ENCODE peak calls at places on chromosomes 5 and 9, in seven cellular contexts. One of them, this sample, is unnamed.
A peak's percentile ranks its signal among the peaks of the same experiment; 100 is the strongest.

GRCh38 chr5:78647838-78648358 is 674 bp downstream of the LHFPL2 start:
- DNase-seq in Peyer's patch: peak; percentile 19
- DNase-seq in lower lobe of right lung: peak; percentile 65
- DNase-seq in BE2C: peak; percentile 77
- DNase-seq in fibroblast of the aortic adventitia: peak; percentile 57
- DNase-seq in hepatocyte: peak; percentile 78
- DNase-seq in small intestine: peak; percentile 52
- DNase-seq in this sample: peak; percentile 57

GRCh38 chr5:78182838-78183237 is 111.7 kb downstream of the AP3B1 start:
- DNase-seq in BE2C: no peak
- DNase-seq in fibroblast of the aortic adventitia: no peak
- DNase-seq in hepatocyte: peak; percentile 4
- DNase-seq in Peyer's patch: no peak
- DNase-seq in small intestine: peak; percentile 26
- DNase-seq in lower lobe of right lung: no peak
- DNase-seq in this sample: no peak

GRCh38 chr5:132473019-132473531 is 17.5 kb downstream of the IRF1 start:
- DNase-seq in lower lobe of right lung: no peak
- DNase-seq in hepatocyte: no peak
- DNase-seq in Peyer's patch: peak; percentile 88
- DNase-seq in fibroblast of the aortic adventitia: no peak
- DNase-seq in small intestine: peak; percentile 63
- DNase-seq in BE2C: no peak
- DNase-seq in this sample: no peak

GRCh38 chr5:1754531-1755220 is 45.0 kb downstream of the MRPL36 start:
- DNase-seq in hepatocyte: no peak
- DNase-seq in fibroblast of the aortic adventitia: no peak
- DNase-seq in lower lobe of right lung: peak; percentile 30
- DNase-seq in BE2C: no peak
- DNase-seq in small intestine: no peak
- DNase-seq in Peyer's patch: no peak
- DNase-seq in this sample: no peak

GRCh38 chr5:147439253-147439652 is 70.6 kb downstream of the DPYSL3 start:
- DNase-seq in Peyer's patch: no peak
- DNase-seq in fibroblast of the aortic adventitia: no peak
- DNase-seq in hepatocyte: no peak
- DNase-seq in BE2C: no peak
- DNase-seq in small intestine: no peak
- DNase-seq in lower lobe of right lung: no peak
- DNase-seq in this sample: peak; percentile 50

GRCh38 chr5:175248416-175248905 is 195.5 kb downstream of the DRD1 start:
- DNase-seq in BE2C: no peak
- DNase-seq in hepatocyte: no peak
- DNase-seq in lower lobe of right lung: no peak
- DNase-seq in Peyer's patch: no peak
- DNase-seq in small intestine: no peak
- DNase-seq in fibroblast of the aortic adventitia: no peak
- DNase-seq in this sample: no peak

GRCh38 chr5:139644646-139645494 is 3.3 kb upstream of the CXXC5 start:
- DNase-seq in hepatocyte: no peak
- DNase-seq in small intestine: no peak
- DNase-seq in fibroblast of the aortic adventitia: no peak
- DNase-seq in lower lobe of right lung: no peak
- DNase-seq in BE2C: no peak
- DNase-seq in Peyer's patch: peak; percentile 15
- DNase-seq in this sample: no peak

GRCh38 chr5:178808886-178809285 is 50.9 kb upstream of the ZNF354B start:
- DNase-seq in lower lobe of right lung: no peak
- DNase-seq in Peyer's patch: no peak
- DNase-seq in hepatocyte: no peak
- DNase-seq in BE2C: no peak
- DNase-seq in fibroblast of the aortic adventitia: no peak
- DNase-seq in small intestine: no peak
- DNase-seq in this sample: no peak

GRCh38 chr9:124776952-124777645 is at the start of gene OLFML2A:
- DNase-seq in lower lobe of right lung: no peak
- DNase-seq in fibroblast of the aortic adventitia: no peak
- DNase-seq in Peyer's patch: no peak
- DNase-seq in hepatocyte: peak; percentile 63
- DNase-seq in BE2C: peak; percentile 42
- DNase-seq in small intestine: no peak
- DNase-seq in this sample: peak; percentile 37

GRCh38 chr5:10572451-10572850 is 8.6 kb downstream of the ANKRD33B start:
- DNase-seq in fibroblast of the aortic adventitia: no peak
- DNase-seq in hepatocyte: no peak
- DNase-seq in Peyer's patch: no peak
- DNase-seq in lower lobe of right lung: no peak
- DNase-seq in BE2C: no peak
- DNase-seq in small intestine: no peak
- DNase-seq in this sample: no peak

GRCh38 chr5:116487045-116487444 is 87.6 kb downstream of the SEMA6A start:
- DNase-seq in Peyer's patch: no peak
- DNase-seq in lower lobe of right lung: no peak
- DNase-seq in BE2C: no peak
- DNase-seq in hepatocyte: no peak
- DNase-seq in fibroblast of the aortic adventitia: no peak
- DNase-seq in small intestine: peak; percentile 43
- DNase-seq in this sample: no peak

GRCh38 chr5:83022334-83022733 is 54.9 kb downstream of the TMEM167A start:
- DNase-seq in small intestine: no peak
- DNase-seq in BE2C: no peak
- DNase-seq in lower lobe of right lung: no peak
- DNase-seq in hepatocyte: no peak
- DNase-seq in Peyer's patch: no peak
- DNase-seq in fibroblast of the aortic adventitia: no peak
- DNase-seq in this sample: no peak
- H3K4me3 ChIP-seq in small intestine: no peak overlapping the region
- H3K4me3 ChIP-seq in BE2C: no peak overlapping the region
- H3K4me3 ChIP-seq in lower lobe of right lung: no peak overlapping the region
- H3K4me3 ChIP-seq in hepatocyte: no peak overlapping the region
- H3K4me3 ChIP-seq in Peyer's patch: no peak overlapping the region
- H3K4me3 ChIP-seq in fibroblast of the aortic adventitia: no peak overlapping the region
- H3K4me3 ChIP-seq in this sample: no peak overlapping the region

DNA sequence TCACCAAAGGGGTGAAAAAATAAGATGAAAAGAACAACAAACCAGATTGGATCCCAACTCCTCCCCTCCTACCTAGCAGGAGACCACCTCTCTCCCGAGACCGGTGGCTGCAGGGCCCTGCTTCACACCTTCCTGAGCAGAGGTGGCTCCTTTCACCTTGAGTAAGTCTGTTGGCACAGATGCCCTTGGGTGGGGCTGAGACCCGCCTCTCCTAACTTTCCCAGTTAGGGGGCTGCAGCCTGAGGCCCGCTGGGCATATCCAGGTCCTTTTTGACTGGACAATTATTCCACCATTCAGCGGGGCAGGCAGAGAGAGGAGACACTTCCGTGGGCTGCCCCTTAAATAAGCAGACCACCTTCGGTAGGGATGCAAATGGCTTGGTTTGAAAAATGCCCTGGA is 1.3 kb downstream of the SLC25A48 start:
- DNase-seq in hepatocyte: no peak
- DNase-seq in BE2C: no peak
- DNase-seq in fibroblast of the aortic adventitia: no peak
- DNase-seq in lower lobe of right lung: no peak
- DNase-seq in small intestine: no peak
- DNase-seq in Peyer's patch: no peak
- DNase-seq in this sample: no peak
- H3K4me3 ChIP-seq in hepatocyte: no peak overlapping the region
- H3K4me3 ChIP-seq in BE2C: no peak overlapping the region
- H3K4me3 ChIP-seq in fibroblast of the aortic adventitia: no peak overlapping the region
- H3K4me3 ChIP-seq in lower lobe of right lung: no peak overlapping the region
- H3K4me3 ChIP-seq in small intestine: no peak overlapping the region
- H3K4me3 ChIP-seq in Peyer's patch: no peak overlapping the region
- H3K4me3 ChIP-seq in this sample: no peak overlapping the region

DNA sequence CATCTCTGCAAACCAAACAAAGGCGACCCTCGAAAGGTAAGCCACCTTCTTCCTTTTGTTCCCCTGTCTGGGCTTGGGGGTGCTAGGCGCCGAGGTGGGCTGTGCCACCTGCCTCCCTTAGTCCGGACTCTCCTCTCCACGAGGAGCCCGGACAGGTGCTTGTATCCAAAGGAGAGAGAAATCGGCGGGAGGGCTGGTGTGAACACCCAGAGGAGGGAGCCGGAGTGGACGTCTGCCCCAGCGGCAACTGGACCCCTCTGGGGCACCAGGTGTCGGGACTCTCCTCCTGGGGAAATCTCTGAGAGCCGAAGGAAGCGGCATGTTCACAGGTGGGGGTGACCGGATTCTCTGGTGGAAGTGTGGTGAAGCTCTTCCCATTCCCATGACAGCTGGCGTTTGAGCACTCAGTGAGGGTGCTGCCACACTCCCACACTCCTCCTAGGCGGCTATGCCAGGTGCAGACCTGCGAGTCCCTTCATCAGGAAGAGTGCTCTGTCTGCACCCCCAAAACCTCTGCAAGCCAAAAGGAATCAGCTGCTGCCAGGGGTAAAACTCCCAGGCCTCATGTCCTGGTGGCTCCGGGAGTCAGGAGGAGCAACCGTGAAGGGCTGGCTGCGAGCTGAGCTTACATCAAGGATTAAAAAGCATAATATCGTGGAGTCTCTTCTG is 912 bp downstream of the KCNIP1 start:
- DNase-seq in Peyer's patch: no peak
- DNase-seq in small intestine: no peak
- DNase-seq in BE2C: no peak
- DNase-seq in hepatocyte: no peak
- DNase-seq in fibroblast of the aortic adventitia: no peak
- DNase-seq in lower lobe of right lung: no peak
- DNase-seq in this sample: no peak
- H3K4me3 ChIP-seq in Peyer's patch: no peak overlapping the region
- H3K4me3 ChIP-seq in small intestine: no peak overlapping the region
- H3K4me3 ChIP-seq in BE2C: no peak overlapping the region
- H3K4me3 ChIP-seq in hepatocyte: no peak overlapping the region
- H3K4me3 ChIP-seq in fibroblast of the aortic adventitia: no peak overlapping the region
- H3K4me3 ChIP-seq in lower lobe of right lung: no peak overlapping the region
- H3K4me3 ChIP-seq in this sample: no peak overlapping the region

GRCh38 chr9:84669293-84670105 is at the start of gene NTRK2:
- DNase-seq in fibroblast of the aortic adventitia: peak; percentile 11
- DNase-seq in Peyer's patch: no peak
- DNase-seq in BE2C: no peak
- DNase-seq in small intestine: no peak
- DNase-seq in hepatocyte: peak; percentile 36
- DNase-seq in lower lobe of right lung: no peak
- DNase-seq in this sample: peak; percentile 23
- H3K4me3 ChIP-seq in fibroblast of the aortic adventitia: peak within 1 kb of the TSS; percentile 42
- H3K4me3 ChIP-seq in Peyer's patch: peak within 1 kb of the TSS; percentile 15
- H3K4me3 ChIP-seq in BE2C: peak within 1 kb of the TSS; percentile 42
- H3K4me3 ChIP-seq in small intestine: peak within 1 kb of the TSS; percentile 29
- H3K4me3 ChIP-seq in hepatocyte: peak within 1 kb of the TSS; percentile 32
- H3K4me3 ChIP-seq in lower lobe of right lung: peak within 1 kb of the TSS; percentile 57
- H3K4me3 ChIP-seq in this sample: peak within 1 kb of the TSS; percentile 30

This sample was measured in MG63.